ENCODE peak calls at places on chromosomes 6 and 20, in five cellular contexts. X is amniotic stem cell; P is A172; W is effector memory CD8-positive, alpha-beta T cell; N is cortex of kidney. V is an unnamed sample.

GRCh38 chr6:4010682-4011081 is 68.3 kb downstream of the FAM217A start:
- DNase-seq in X (no peak), P (peak; percentile 26), W (no peak), N (no peak), V (no peak)

GRCh38 chr6:87197547-87197946 is 42.2 kb downstream of the ZNF292 start:
- DNase-seq in X (no peak), P (no peak), W (no peak), N (no peak), V (no peak)

GRCh38 chr6:17267586-17267985 is 13.6 kb upstream of the RBM24 start:
- DNase-seq in X (no peak), P (no peak), W (no peak), N (no peak), V (no peak)

GRCh38 chr20:40416274-40416673 is 272.8 kb downstream of the MAFB start:
- DNase-seq in X (no peak), P (no peak), W (no peak), N (no peak), V (no peak)

GRCh38 chr20:2658414-2659354 is 5.3 kb downstream of the IDH3B start:
- DNase-seq in X (no peak), P (no peak), W (no peak), N (no peak), V (no peak)

GRCh38 chr6:159125977-159126376 is 43.2 kb upstream of the FNDC1 start:
- DNase-seq in X (no peak), P (no peak), W (no peak), N (no peak), V (no peak)

GRCh38 chr20:51529758-51530157 is 12.8 kb downstream of the NFATC2 start:
- DNase-seq in X (no peak), P (no peak), W (peak; percentile 69), N (no peak), V (no peak)

GRCh38 chr20:14553774-14554524 is 216.5 kb upstream of the FLRT3 start:
- DNase-seq in X (no peak), P (peak; percentile 13), W (no peak), N (no peak), V (no peak)

GRCh38 chr20:8790442-8791074 is 278.3 kb upstream of the PLCB4 start:
- DNase-seq in X (no peak), P (peak; percentile 52), W (no peak), N (no peak), V (peak; percentile 29)

GRCh38 chr6:46862381-46862780 is 59.4 kb downstream of the ADGRF5 start:
- DNase-seq in X (no peak), P (no peak), W (no peak), N (no peak), V (no peak)

GRCh38 chr6:48074368-48074767 is 36.6 kb downstream of the PTCHD4 start:
- DNase-seq in X (no peak), P (no peak), W (no peak), N (no peak), V (no peak)

GRCh38 chr20:53245581-53245980 is 273.4 kb downstream of the TSHZ2 start:
- DNase-seq in X (no peak), P (no peak), W (no peak), N (no peak), V (no peak)

GRCh38 chr6:144156991-144157390 is 6.7 kb downstream of the STX11 start:
- DNase-seq in X (no peak), P (no peak), W (no peak), N (no peak), V (no peak)

GRCh38 chr20:39019805-39020325 is 57.7 kb downstream of the DHX35 start:
- DNase-seq in X (no peak), P (no peak), W (no peak), N (no peak), V (no peak)

GRCh38 chr6:42243046-42243445 is 25.4 kb upstream of the MRPS10 start:
- DNase-seq in X (no peak), P (no peak), W (no peak), N (no peak), V (no peak)